ENCODE peak calls at places on chromosomes 7 and 10, in six cellular contexts. L, S, B, E, C and G are unnamed samples.

GRCh38 chr7:111927383-111928019 is 278.7 kb downstream of the DOCK4 start:
- DNase-seq in L (no peak), S (no peak), B (no peak), E (no peak), C (no peak), G (no peak)

GRCh38 chr10:125102821-125103220 is 57.5 kb downstream of the CTBP2 start:
- DNase-seq in L (no peak), S (no peak), B (no peak), E (no peak), C (peak; percentile 23), G (no peak)

GRCh38 chr10:99779335-99779734 is 3.1 kb upstream of the ABCC2 start:
- DNase-seq in L (peak; percentile 83), S (peak; percentile 82), B (peak; percentile 76), E (no peak), C (peak; percentile 57), G (no peak)

GRCh38 chr7:121521681-121522405 is 125.7 kb upstream of the FAM3C start:
- DNase-seq in L (no peak), S (no peak), B (no peak), E (no peak), C (no peak), G (no peak)

GRCh38 chr7:139883814-139884213 is 54.8 kb downstream of the TBXAS1 start:
- DNase-seq in L (no peak), S (no peak), B (no peak), E (no peak), C (no peak), G (no peak)

GRCh38 chr7:2613926-2614613 is 17.7 kb upstream of the TTYH3 start:
- DNase-seq in L (no peak), S (no peak), B (peak; percentile 48), E (no peak), C (no peak), G (no peak)

GRCh38 chr10:77756319-77757232 is 119.0 kb upstream of the KCNMA1 start:
- DNase-seq in L (peak; percentile 74), S (peak; percentile 68), B (peak; percentile 75), E (no peak), C (peak; percentile 70), G (peak; percentile 64)

GRCh38 chr10:61923210-61924024 is 21.9 kb downstream of the ARID5B start:
- DNase-seq in L (peak; percentile 94), S (no peak), B (peak; percentile 92), E (no peak), C (no peak), G (no peak)

GRCh38 chr7:32154797-32155196 is 84.6 kb upstream of the PDE1C start:
- DNase-seq in L (peak; percentile 36), S (no peak), B (no peak), E (no peak), C (no peak), G (peak; percentile 13)

GRCh38 chr7:21616796-21617436 is 74.1 kb downstream of the DNAH11 start:
- DNase-seq in L (peak; percentile 37), S (peak; percentile 72), B (peak; percentile 49), E (no peak), C (peak; percentile 76), G (peak; percentile 37)

DNA sequence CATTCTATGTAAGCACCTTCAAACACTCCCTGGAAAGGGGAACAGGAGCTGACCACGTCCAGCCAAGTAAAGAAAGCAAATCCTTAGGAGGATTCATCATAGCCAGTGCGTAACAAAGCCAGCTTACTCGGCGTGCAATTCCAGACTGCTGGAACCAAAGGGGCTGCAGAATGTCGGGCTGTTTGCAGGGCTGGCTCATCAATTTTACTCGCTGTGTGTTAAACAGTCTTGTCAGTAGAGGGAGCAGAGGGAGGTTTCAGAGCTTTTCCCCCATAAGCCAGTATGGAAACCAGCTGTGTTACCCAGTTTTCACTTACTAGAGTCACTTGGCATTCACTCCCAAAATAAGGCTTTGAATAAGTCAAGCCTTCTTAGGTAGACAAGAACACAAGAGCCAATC is 127.1 kb downstream of the KMT2E start:
- DNase-seq in L (peak; percentile 54), S (peak; percentile 40), B (peak; percentile 48), E (no peak), C (peak; percentile 25), G (no peak)
- TF ChIP-seq CTCF in L (peak; percentile 44), S (peak; percentile 49), B (peak; percentile 55), E (peak; percentile 32), C (peak; percentile 32), G (no peak)

DNA sequence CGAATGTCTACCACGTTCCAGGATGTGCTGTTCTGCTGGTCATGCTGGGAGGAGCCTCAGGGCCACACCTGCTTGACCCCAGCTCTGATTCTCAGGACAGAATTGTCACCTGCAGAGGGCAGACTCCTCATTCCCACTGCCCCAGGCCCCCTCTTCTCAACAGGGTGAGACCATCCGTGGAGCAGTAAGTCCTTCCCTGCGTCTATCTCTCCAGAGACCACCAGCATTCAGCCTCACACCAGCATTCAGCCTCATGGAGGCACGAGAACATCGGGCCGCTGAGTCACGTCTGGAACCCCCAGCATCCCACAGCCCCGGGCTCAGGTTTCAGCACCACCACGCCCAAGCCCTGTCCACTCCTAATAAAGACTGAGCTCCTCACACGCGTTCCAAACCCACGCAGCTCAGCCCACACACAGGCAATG is 273.4 kb downstream of the DIP2C start:
- DNase-seq in L (no peak), S (peak; percentile 31), B (no peak), E (no peak), C (no peak), G (no peak)
- TF ChIP-seq CTCF in L (no peak), S (peak; percentile 7), B (no peak), E (no peak), C (no peak), G (no peak)

DNA sequence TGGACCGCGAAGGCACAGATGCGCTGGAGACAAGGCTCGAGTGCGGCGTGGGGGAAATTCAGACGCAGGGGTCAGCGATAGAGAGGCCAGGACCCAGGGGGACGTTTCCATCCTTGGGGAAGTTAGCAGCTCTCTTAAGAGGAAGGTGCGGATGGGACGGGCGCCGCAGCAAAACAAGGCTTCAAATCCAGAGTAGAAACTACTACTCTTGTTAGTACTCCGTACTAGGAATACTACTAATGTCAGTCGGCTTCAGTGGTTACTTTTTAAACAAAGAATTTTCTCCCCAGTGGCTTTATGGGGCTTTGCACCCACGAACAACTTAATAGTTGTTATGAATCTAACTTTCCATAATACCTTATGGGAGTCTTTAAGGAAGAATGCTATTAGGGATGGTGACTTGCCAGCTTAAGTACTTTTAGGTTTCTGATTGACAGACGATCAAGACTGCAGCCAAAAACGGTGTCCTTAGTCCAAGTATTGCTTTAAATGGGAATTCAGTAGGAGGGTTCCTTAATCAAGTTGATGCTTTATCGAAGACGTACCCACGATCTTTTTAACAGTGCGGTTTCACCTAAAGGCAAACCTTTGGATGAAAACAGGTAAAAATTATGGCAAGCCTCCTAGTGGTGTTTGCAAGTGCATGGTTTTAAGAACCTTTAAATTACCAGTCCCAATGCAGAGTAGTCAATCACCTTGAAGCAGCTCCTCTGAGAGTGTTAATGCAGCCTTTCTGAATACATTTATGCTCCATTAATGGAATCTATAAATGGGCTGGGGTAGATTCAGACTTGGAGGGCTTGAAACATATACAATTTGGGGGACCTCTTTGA is 868 bp upstream of the IDE start:
- DNase-seq in L (peak; percentile 36), S (no peak), B (no peak), E (no peak), C (peak; percentile 59), G (no peak)
- TF ChIP-seq CTCF in L (no peak), S (no peak), B (peak; percentile 12), E (no peak), C (peak; percentile 74), G (peak; percentile 16)

GRCh38 chr7:29065458-29065857 is 80.9 kb downstream of the CPVL start:
- DNase-seq in L (no peak), S (no peak), B (no peak), E (no peak), C (no peak), G (no peak)
- TF ChIP-seq CTCF in L (no peak), S (no peak), B (no peak), E (no peak), C (no peak), G (no peak)